ENCODE peak calls at places on chromosome 13, in nine cellular contexts. D is left ventricle myocardium inferior; H is cardiac muscle cell; C is PC-3; I is H1; G is effector memory CD4-positive, alpha-beta T cell; X is K562; T is HAP-1; S is brain microvascular endothelial cell. B is an unnamed sample. For H3K27me3, the result is how much of the 10 kb centered on the place peaks cover.

GRCh38 chr13:34432234-34432633 is 509.8 kb upstream of the NBEA start:
- DNase-seq in X (no peak), I (no peak), C (no peak), T (no peak), D (no peak), H (no peak), G (no peak), S (no peak), B (no peak)

GRCh38 chr13:85693889-85694511 is 105.2 kb downstream of the SLITRK6 start:
- DNase-seq in T (no peak), C (peak), G (no peak), X (no peak), H (peak), I (no peak), D (no peak), S (peak), B (no peak)

GRCh38 chr13:84590663-84591062 is 708.4 kb upstream of the SLITRK1 start:
- DNase-seq in H (no peak), X (no peak), S (no peak), T (no peak), G (no peak), I (no peak), D (no peak), C (no peak), B (no peak)

GRCh38 chr13:48334534-48335127 is 31.1 kb downstream of the RB1 start:
- DNase-seq in C (peak), G (no peak), H (peak), I (no peak), S (no peak), X (no peak), T (no peak), D (no peak), B (no peak)

GRCh38 chr13:105598551-105598950 is 936.9 kb downstream of the EFNB2 start:
- DNase-seq in T (no peak), D (no peak), S (peak), C (no peak), I (no peak), G (no peak), X (no peak), H (peak), B (no peak)

GRCh38 chr13:97423300-97424045 is 10.5 kb upstream of the RAP2A start:
- DNase-seq in D (no peak), G (no peak), S (no peak), I (no peak), X (no peak), T (no peak), C (no peak), H (peak), B (no peak)

GRCh38 chr13:40402931-40403412 is 263.5 kb downstream of the FOXO1 start:
- DNase-seq in G (no peak), S (peak), D (no peak), X (no peak), H (peak), T (no peak), I (no peak), C (peak), B (no peak)

GRCh38 chr13:41678320-41678719 is 221.0 kb downstream of the RGCC start:
- DNase-seq in C (no peak), G (no peak), I (no peak), D (no peak), T (no peak), H (peak), S (no peak), X (no peak), B (no peak)

GRCh38 chr13:34161829-34162544 is 344.0 kb downstream of the RFC3 start:
- DNase-seq in T (peak), X (no peak), C (peak), H (peak), S (peak), G (no peak), I (no peak), D (no peak), B (no peak)

GRCh38 chr13:24698686-24699085 is 18.5 kb downstream of the ATP12A start:
- DNase-seq in T (no peak), C (no peak), I (no peak), G (no peak), H (no peak), X (no peak), D (no peak), S (no peak), B (no peak)

GRCh38 chr13:43348397-43348796 is 325.0 kb downstream of the DNAJC15 start:
- DNase-seq in D (no peak), X (no peak), G (no peak), H (no peak), S (peak), I (no peak), C (peak), T (no peak), B (no peak)

GRCh38 chr13:85970727-85971126 is 171.5 kb upstream of the SLITRK6 start:
- DNase-seq in I (no peak), C (peak), D (no peak), S (no peak), G (no peak), T (no peak), X (no peak), H (peak), B (no peak)

GRCh38 chr13:85332595-85332994 is 466.6 kb downstream of the SLITRK6 start:
- DNase-seq in S (no peak), G (no peak), I (no peak), T (no peak), C (peak), H (no peak), X (no peak), D (no peak), B (no peak)

GRCh38 chr13:113410472-113411201 is 42.7 kb downstream of the ADPRHL1 start:
- DNase-seq in T (no peak), I (no peak), X (no peak), H (no peak), S (peak), G (no peak), C (peak), D (no peak), B (no peak)

GRCh38 chr13:113179374-113180230 is 21.2 kb downstream of the PROZ start:
- DNase-seq in G (no peak), T (no peak), H (no peak), C (no peak), I (no peak), X (no peak), D (no peak), S (peak), B (no peak)

GRCh38 chr13:50797081-50797480 is 46.4 kb downstream of the DLEU7 start:
- DNase-seq in I (no peak), G (no peak), T (no peak), X (no peak), C (no peak), H (peak), D (no peak), S (peak), B (no peak)

GRCh38 chr13:33676700-33677048 is 141.3 kb upstream of the RFC3 start:
- DNase-seq in T (peak), G (no peak), C (peak), H (peak), X (no peak), I (no peak), S (peak), D (peak), B (no peak)

GRCh38 chr13:36709136-36709895 is 35.5 kb downstream of the SERTM1 start:
- DNase-seq in S (no peak), H (no peak), I (no peak), X (no peak), D (no peak), C (no peak), G (no peak), T (no peak), B (no peak)

GRCh38 chr13:80133631-80134083 is 207.3 kb downstream of the SPRY2 start:
- DNase-seq in T (no peak), I (no peak), D (no peak), G (no peak), C (no peak), H (no peak), S (no peak), X (no peak), B (no peak)

GRCh38 chr13:23979361-23980159 is 82.3 kb upstream of the C1QTNF9B start:
- DNase-seq in H (peak), T (peak), G (peak), S (peak), C (peak), D (peak), X (no peak), I (peak), B (no peak)

GRCh38 chr13:106630650-106631049 is 62.7 kb upstream of the ARGLU1 start:
- DNase-seq in X (no peak), G (no peak), C (no peak), T (no peak), D (no peak), H (no peak), I (no peak), S (no peak), B (no peak)

GRCh38 chr13:30061217-30061616 is 210.8 kb upstream of the UBL3 start:
- DNase-seq in H (no peak), S (no peak), C (no peak), X (no peak), I (no peak), G (no peak), T (no peak), D (no peak), B (no peak)

GRCh38 chr13:28622286-28622685 is 36.6 kb upstream of the POMP start:
- DNase-seq in S (no peak), C (no peak), X (no peak), D (peak), H (no peak), G (no peak), T (no peak), I (no peak), B (no peak)

GRCh38 chr13:35470671-35471465 is 5.6 kb downstream of the MAB21L1 start:
- DNase-seq in G (no peak), D (peak), I (peak), T (no peak), X (no peak), H (peak), C (no peak), S (peak), B (no peak)

GRCh38 chr13:99967498-99967883 is 4.1 kb downstream of the ZIC5 start:
- DNase-seq in T (no peak), X (no peak), G (no peak), D (no peak), S (no peak), I (no peak), H (no peak), C (no peak), B (no peak)

GRCh38 chr13:99967884-99968520 is 3.6 kb downstream of the ZIC5 start:
- DNase-seq in S (no peak), H (no peak), T (peak), G (no peak), D (no peak), C (no peak), X (no peak), I (no peak), B (no peak)

GRCh38 chr13:99963832-99964339 is 7.7 kb downstream of the ZIC5 start:
- DNase-seq in G (no peak), I (no peak), T (no peak), H (no peak), D (no peak), S (no peak), C (no peak), X (no peak), B (no peak)

GRCh38 chr13:99962242-99962641 is 9.3 kb downstream of the ZIC5 start:
- DNase-seq in G (no peak), S (no peak), H (no peak), D (no peak), C (no peak), I (no peak), T (no peak), X (no peak), B (no peak)

DNA sequence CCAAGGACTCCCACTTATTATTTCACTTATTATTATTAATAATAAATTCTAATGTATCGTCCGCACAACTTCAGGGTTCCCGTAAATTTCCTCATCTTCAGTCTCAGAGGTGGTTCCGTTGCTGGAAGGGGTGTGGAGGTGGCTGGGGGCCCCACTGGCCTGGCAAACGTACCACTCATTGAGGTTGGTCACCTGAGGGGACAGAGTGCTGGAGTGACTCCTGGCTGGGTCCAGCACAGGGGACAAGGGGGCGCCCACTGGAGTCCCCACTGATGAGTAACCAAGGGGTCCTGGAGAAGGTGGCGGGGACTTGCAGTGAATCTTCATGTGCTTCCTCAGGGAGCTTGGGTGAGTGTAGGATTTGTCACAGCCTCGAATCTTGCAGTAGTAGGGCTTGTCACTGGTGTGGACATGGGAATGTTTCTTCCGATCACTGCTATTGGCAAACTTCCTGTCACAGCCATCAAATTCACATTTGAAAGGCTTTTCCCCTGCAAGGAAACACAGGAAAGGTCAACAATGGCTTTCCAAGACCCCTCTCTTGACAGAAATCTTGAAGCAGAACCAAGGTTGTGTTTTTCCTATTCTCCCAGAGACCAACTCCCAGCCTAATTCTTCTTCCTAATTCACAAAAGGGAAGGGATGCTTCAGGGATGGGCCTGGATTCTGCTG is 6.1 kb downstream of the ZIC5 start:
- DNase-seq in G (no peak), T (no peak), D (no peak), H (no peak), X (no peak), S (no peak), I (no peak), C (no peak), B (no peak)
- H3K27me3 ChIP-seq in G (half or more), T (under half), D (half or more), H (half or more), X (under half), S (under half), I (under half), C (half or more), B (under half)

GRCh38 chr13:111114362-111115050 is 604 bp upstream of the ARHGEF7 start:
- DNase-seq in S (peak), G (no peak), D (peak), I (no peak), H (peak), T (peak), X (no peak), C (no peak), B (no peak)
- H3K27me3 ChIP-seq in S (under half), G (under half), D (under half), I (under half), H (half or more), T (half or more), X (under half), C (half or more), B (under half)

DNA sequence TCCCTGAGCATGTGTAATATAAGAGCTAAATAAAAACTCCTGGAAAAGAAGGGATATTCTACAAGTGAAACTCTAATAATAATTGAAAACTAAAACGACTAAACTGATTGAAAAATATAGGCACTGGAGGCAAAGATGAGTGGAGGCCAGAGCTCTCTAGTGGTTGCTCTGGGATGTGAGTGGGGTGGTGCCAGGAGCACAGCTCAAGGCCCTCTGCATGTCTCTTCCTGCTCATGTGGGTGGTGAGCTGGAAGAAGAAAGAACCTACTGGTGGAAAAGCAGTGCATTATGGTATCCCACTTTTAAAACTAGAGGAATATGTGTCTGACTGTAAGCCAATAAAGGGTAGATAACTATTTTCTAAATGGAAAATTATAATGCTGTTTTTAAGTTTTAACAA is 15.8 kb upstream of the ARHGEF7 start:
- DNase-seq in D (no peak), X (no peak), C (no peak), S (no peak), T (no peak), H (no peak), G (no peak), I (no peak), B (no peak)
- H3K27me3 ChIP-seq in D (under half), X (under half), C (half or more), S (under half), T (under half), H (under half), G (under half), I (under half), B (under half)

GRCh38 chr13:99281811-99282263 is 23.7 kb upstream of the GPR18 start:
- DNase-seq in X (no peak), G (peak), H (no peak), I (no peak), C (no peak), T (no peak), D (peak), S (no peak), B (no peak)
- H3K27me3 ChIP-seq in X (under half), G (under half), H (under half), I (under half), C (under half), T (under half), D (under half), S (under half), B (under half)

B was measured in esophagus squamous epithelium.